ENCODE peak calls at places on chromosomes 12 and 14, in five cellular contexts. V, K, N, Z and Y are unnamed samples.

GRCh38 chr14:92653162-92653651 is 95.2 kb downstream of the LGMN start:
- DNase-seq in K (no peak), V (no peak), Z (no peak), N (no peak), Y (no peak)

GRCh38 chr14:56794557-56795283 is 15.6 kb downstream of the OTX2 start:
- DNase-seq in V (no peak), K (no peak), N (no peak), Z (no peak), Y (peak)

GRCh38 chr12:62256408-62257079 is 3.7 kb upstream of the USP15 start:
- DNase-seq in V (no peak), K (no peak), N (no peak), Z (no peak), Y (no peak)

GRCh38 chr12:27455589-27455988 is 9.1 kb downstream of the SMCO2 start:
- DNase-seq in K (no peak), N (no peak), V (no peak), Z (no peak), Y (no peak)

GRCh38 chr12:110501378-110501721 is 561 bp downstream of the VPS29 start:
- DNase-seq in K (no peak), V (no peak), Z (peak), N (peak), Y (peak)

GRCh38 chr14:104431929-104432541 is 147.5 kb upstream of the C14orf180 start:
- DNase-seq in N (no peak), Z (no peak), K (no peak), V (no peak), Y (peak)

GRCh38 chr14:49512147-49512551 is 74.0 kb downstream of the RPS29 start:
- DNase-seq in V (no peak), K (no peak), N (no peak), Z (no peak), Y (no peak)

GRCh38 chr12:59030415-59030814 is 110.1 kb upstream of the LRIG3 start:
- DNase-seq in K (no peak), N (no peak), V (no peak), Z (no peak), Y (peak)

GRCh38 chr12:1103632-1104031 is 112.6 kb downstream of the ERC1 start:
- DNase-seq in Z (no peak), N (no peak), K (no peak), V (no peak), Y (no peak)

GRCh38 chr12:82425241-82425640 is 66.9 kb downstream of the METTL25 start:
- DNase-seq in Z (no peak), K (no peak), N (no peak), V (no peak), Y (no peak)

GRCh38 chr14:39107624-39108023 is 4.6 kb upstream of the SEC23A start:
- DNase-seq in Z (no peak), N (peak), K (peak), V (no peak), Y (no peak)

GRCh38 chr14:78967111-78967809 is 797.1 kb downstream of the NRXN3 start:
- DNase-seq in K (no peak), N (no peak), Z (no peak), V (no peak), Y (no peak)

GRCh38 chr14:99393059-99393655 is 87.5 kb downstream of the SETD3 start:
- DNase-seq in Z (no peak), N (peak), V (no peak), K (peak), Y (no peak)

GRCh38 chr12:2986876-2987275 is 27.7 kb downstream of the TEAD4 start:
- DNase-seq in V (no peak), Z (no peak), K (no peak), N (no peak), Y (no peak)

GRCh38 chr14:61547186-61548121 is 147.9 kb upstream of the HIF1A start:
- DNase-seq in K (no peak), V (no peak), N (no peak), Z (no peak), Y (no peak)

GRCh38 chr12:56029666-56030293 is 8.9 kb downstream of the IKZF4 start:
- DNase-seq in N (peak), K (peak), V (no peak), Z (no peak), Y (no peak)

GRCh38 chr14:77102154-77102553 is 4.1 kb downstream of the CIPC start:
- DNase-seq in N (no peak), V (no peak), Z (no peak), K (no peak), Y (no peak)

GRCh38 chr12:129681151-129681550 is 222.7 kb downstream of the TMEM132D start:
- DNase-seq in N (no peak), Z (no peak), K (no peak), V (no peak), Y (no peak)

GRCh38 chr14:68143341-68143807 is 323.8 kb downstream of the RAD51B start:
- DNase-seq in K (no peak), N (no peak), V (no peak), Z (peak), Y (peak)

GRCh38 chr14:90381999-90382451 is 14.8 kb upstream of the CALM1 start:
- DNase-seq in K (no peak), Z (peak), V (no peak), N (peak), Y (peak)

GRCh38 chr12:110689002-110689600 is at the start of gene HVCN1:
- DNase-seq in Z (peak), V (peak), N (peak), K (peak), Y (peak)

GRCh38 chr14:96583605-96584041 is 81.4 kb downstream of the PAPOLA start:
- DNase-seq in N (no peak), K (no peak), Z (no peak), V (no peak), Y (no peak)

GRCh38 chr14:78162202-78162601 is 8.0 kb upstream of the NRXN3 start:
- DNase-seq in K (no peak), V (no peak), N (no peak), Z (no peak), Y (no peak)

GRCh38 chr12:11805680-11806079 is 156.2 kb downstream of the ETV6 start:
- DNase-seq in Z (no peak), N (no peak), K (no peak), V (no peak), Y (no peak)

GRCh38 chr12:100675432-100675831 is 101.9 kb downstream of the GAS2L3 start:
- DNase-seq in Z (peak), K (no peak), V (no peak), N (no peak), Y (no peak)

GRCh38 chr14:104125011-104125410 is 13.4 kb upstream of the KIF26A start:
- DNase-seq in V (no peak), Z (no peak), K (no peak), N (no peak), Y (no peak)

GRCh38 chr12:113868365-113868764 is 97.8 kb downstream of the RBM19 start:
- DNase-seq in K (no peak), V (no peak), Z (no peak), N (no peak), Y (no peak)

GRCh38 chr12:15603461-15604085 is 185.6 kb downstream of the EPS8 start:
- DNase-seq in N (no peak), K (no peak), V (no peak), Z (no peak), Y (no peak)

GRCh38 chr12:2640709-2641108 is 154.1 kb upstream of the FKBP4 start:
- DNase-seq in V (no peak), N (no peak), Z (peak), K (no peak), Y (no peak)